ENCODE peak calls at places on chromosomes 16 and 17, in seven cellular contexts. N is endothelial cell of umbilical vein, H is mesenchymal stem cell, Q is hepatocyte, P is neural progenitor cell, K is OCI-LY7, Z is PC-9. X is an unnamed sample.
A peak's percentile ranks its signal among the peaks of the same experiment; 100 is the strongest.

GRCh38 chr16:77273-77806 is 685 bp upstream of the MPG start:
- DNase-seq in N (peak; percentile 65), H (peak; percentile 88), Q (peak; percentile 79), P (peak; percentile 77), K (peak; percentile 62), Z (peak; percentile 38), X (peak; percentile 45)

GRCh38 chr16:2795714-2796143 is 2.5 kb upstream of the PRSS41 start:
- DNase-seq in N (no peak), H (no peak), Q (peak; percentile 60), P (no peak), K (no peak), Z (peak; percentile 86), X (no peak)

GRCh38 chr16:65308506-65308905 is 186.6 kb upstream of the CDH11 start:
- DNase-seq in N (no peak), H (no peak), Q (no peak), P (no peak), K (no peak), Z (no peak), X (no peak)

GRCh38 chr16:87317766-87318121 is 552 bp upstream of the C16orf95 start:
- DNase-seq in N (no peak), H (peak; percentile 72), Q (peak; percentile 78), P (no peak), K (peak; percentile 63), Z (no peak), X (peak; percentile 54)

GRCh38 chr17:69607162-69607834 is 192.8 kb downstream of the MAP2K6 start:
- DNase-seq in N (peak; percentile 89), H (peak; percentile 81), Q (peak; percentile 85), P (peak; percentile 84), K (peak; percentile 84), Z (no peak), X (peak; percentile 61)

GRCh38 chr17:80746262-80746935 is 201.8 kb downstream of the RPTOR start:
- DNase-seq in N (no peak), H (no peak), Q (no peak), P (no peak), K (no peak), Z (no peak), X (no peak)

GRCh38 chr17:10729334-10730193 is at the start of gene TMEM220:
- DNase-seq in N (peak; percentile 80), H (peak; percentile 82), Q (peak; percentile 89), P (peak; percentile 90), K (no peak), Z (no peak), X (no peak)

GRCh38 chr17:79949646-79950292 is 85.9 kb downstream of the TBC1D16 start:
- DNase-seq in N (no peak), H (no peak), Q (peak; percentile 19), P (peak; percentile 83), K (no peak), Z (no peak), X (no peak)

GRCh38 chr16:54028013-54028412 is 258.6 kb downstream of the IRX3 start:
- DNase-seq in N (no peak), H (no peak), Q (no peak), P (no peak), K (no peak), Z (peak; percentile 69), X (no peak)

GRCh38 chr16:73059779-73060178 is 11.9 kb upstream of the ZFHX3 start:
- DNase-seq in N (no peak), H (no peak), Q (no peak), P (no peak), K (no peak), Z (no peak), X (no peak)

GRCh38 chr17:82000803-82001649 is 21.7 kb downstream of the CENPX start:
- DNase-seq in N (no peak), H (no peak), Q (no peak), P (no peak), K (peak; percentile 45), Z (no peak), X (no peak)

GRCh38 chr17:45241315-45242011 is 19.8 kb downstream of the FMNL1 start:
- DNase-seq in N (no peak), H (no peak), Q (peak; percentile 81), P (peak; percentile 78), K (no peak), Z (no peak), X (no peak)

GRCh38 chr16:75086281-75086680 is 30.3 kb downstream of the LDHD start:
- DNase-seq in N (peak; percentile 33), H (peak; percentile 39), Q (no peak), P (no peak), K (no peak), Z (no peak), X (no peak)

GRCh38 chr16:56789360-56789759 is 59.4 kb downstream of the NUP93 start:
- DNase-seq in N (peak; percentile 55), H (no peak), Q (peak; percentile 36), P (no peak), K (peak; percentile 57), Z (peak; percentile 55), X (peak; percentile 59)

GRCh38 chr17:33292184-33292980 is 713 bp downstream of the ASIC2 start:
- DNase-seq in N (peak; percentile 12), H (peak; percentile 58), Q (peak; percentile 50), P (peak; percentile 79), K (no peak), Z (no peak), X (no peak)

GRCh38 chr16:642189-643049 is 791 bp downstream of the MCRIP2 start:
- DNase-seq in N (no peak), H (peak; percentile 49), Q (peak; percentile 82), P (peak; percentile 54), K (peak; percentile 60), Z (peak; percentile 43), X (no peak)

GRCh38 chr17:41724476-41725030 is 9.9 kb downstream of the HAP1 start:
- DNase-seq in N (no peak), H (no peak), Q (no peak), P (no peak), K (no peak), Z (no peak), X (no peak)

GRCh38 chr16:48596326-48596725 is 13.7 kb downstream of the N4BP1 start:
- DNase-seq in N (no peak), H (no peak), Q (no peak), P (no peak), K (no peak), Z (no peak), X (no peak)

GRCh38 chr17:10141436-10141835 is 57.0 kb downstream of the GAS7 start:
- DNase-seq in N (no peak), H (no peak), Q (no peak), P (no peak), K (no peak), Z (no peak), X (no peak)

GRCh38 chr16:46573834-46574159 is 47.4 kb downstream of the SHCBP1 start:
- DNase-seq in N (no peak), H (no peak), Q (no peak), P (no peak), K (no peak), Z (no peak), X (no peak)

GRCh38 chr16:46569231-46569735 is 51.9 kb downstream of the SHCBP1 start:
- DNase-seq in N (no peak), H (no peak), Q (no peak), P (no peak), K (no peak), Z (no peak), X (no peak)

GRCh38 chr16:46577988-46578579 is 43.1 kb downstream of the SHCBP1 start:
- DNase-seq in N (no peak), H (no peak), Q (no peak), P (no peak), K (no peak), Z (no peak), X (no peak)

GRCh38 chr16:46568472-46569230 is 52.5 kb downstream of the SHCBP1 start:
- DNase-seq in N (no peak), H (no peak), Q (no peak), P (no peak), K (no peak), Z (no peak), X (no peak)

GRCh38 chr16:46573008-46573833 is 48.0 kb downstream of the SHCBP1 start:
- DNase-seq in N (no peak), H (peak; percentile 75), Q (no peak), P (no peak), K (no peak), Z (peak; percentile 46), X (no peak)
- H2AFZ ChIP-seq in N (no peak overlapping the region), H (peak overlapping the region; percentile 6), Q (no peak overlapping the region), P (no peak overlapping the region), K (no peak overlapping the region), Z (peak overlapping the region; percentile 29), X (no peak overlapping the region)

GRCh38 chr16:81189100-81189664 is 49.3 kb upstream of the BCO1 start:
- DNase-seq in N (no peak), H (no peak), Q (peak; percentile 66), P (no peak), K (no peak), Z (no peak), X (no peak)
- H3K4me2 ChIP-seq in N (no peak overlapping the region), H (no peak overlapping the region), Q (no peak overlapping the region), P (no peak overlapping the region), K (no peak overlapping the region), Z (no peak overlapping the region), X (no peak overlapping the region)

GRCh38 chr16:30771726-30772125 is 9.6 kb downstream of the RNF40 start:
- DNase-seq in N (no peak), H (peak; percentile 33), Q (no peak), P (no peak), K (no peak), Z (no peak), X (no peak)

GRCh38 chr16:30773826-30774225 is 11.7 kb downstream of the RNF40 start:
- DNase-seq in N (no peak), H (no peak), Q (no peak), P (no peak), K (no peak), Z (no peak), X (no peak)

GRCh38 chr16:30775131-30775380 is 11.9 kb downstream of the ZNF629 start:
- DNase-seq in N (no peak), H (no peak), Q (no peak), P (no peak), K (no peak), Z (no peak), X (no peak)

GRCh38 chr16:30775381-30776099 is 11.5 kb downstream of the ZNF629 start:
- DNase-seq in N (peak; percentile 77), H (peak; percentile 83), Q (peak; percentile 89), P (peak; percentile 94), K (no peak), Z (peak; percentile 71), X (peak; percentile 83)

DNA sequence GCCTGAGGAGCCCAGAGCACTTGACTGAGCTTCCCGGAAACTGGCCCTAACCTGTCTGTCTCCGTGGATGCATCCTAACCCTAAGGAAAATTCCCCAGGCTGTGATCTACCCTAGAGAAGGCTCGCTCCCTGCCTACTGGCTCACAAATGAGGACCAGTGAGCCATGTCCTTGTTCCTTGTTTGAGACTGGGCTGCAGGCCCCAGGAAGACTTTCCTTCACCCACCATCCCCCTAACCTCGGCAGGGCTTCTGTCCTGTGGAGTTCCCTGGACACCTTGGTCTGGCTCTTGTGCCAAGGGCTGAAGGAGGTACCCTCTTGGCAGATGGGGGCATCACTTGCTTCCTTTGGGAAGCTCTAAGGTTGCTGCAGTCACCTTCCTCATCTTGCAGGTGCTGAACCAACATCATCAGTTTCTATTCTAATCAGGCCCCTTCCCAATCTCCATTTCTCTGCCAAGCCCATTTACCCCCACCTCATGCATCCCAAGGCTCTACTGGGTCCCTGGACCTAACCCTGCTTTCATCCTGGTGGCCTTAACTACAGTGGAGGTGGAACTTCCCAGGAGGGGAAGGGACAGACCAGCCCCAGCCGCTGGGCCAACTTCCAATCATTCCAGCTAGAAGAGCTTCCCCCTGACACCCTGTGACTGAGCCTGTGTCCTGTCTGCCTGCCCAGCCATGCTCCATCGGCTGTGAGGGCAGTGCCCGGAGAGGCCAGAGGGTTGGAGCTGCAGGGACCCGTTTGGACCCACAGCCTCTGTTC is 12.4 kb downstream of the RNF40 start:
- DNase-seq in N (no peak), H (no peak), Q (no peak), P (peak; percentile 21), K (no peak), Z (no peak), X (no peak)
- H2AFZ ChIP-seq in N (no peak overlapping the region), H (no peak overlapping the region), Q (no peak overlapping the region), P (no peak overlapping the region), K (no peak overlapping the region), Z (no peak overlapping the region), X (peak overlapping the region; percentile 76)

GRCh38 chr17:6072157-6072556 is 2.0 kb downstream of the WSCD1 start:
- DNase-seq in N (peak; percentile 12), H (peak; percentile 38), Q (no peak), P (no peak), K (no peak), Z (no peak), X (no peak)
- H3K4me2 ChIP-seq in N (no peak overlapping the region), H (no peak overlapping the region), Q (no peak overlapping the region), P (peak overlapping the region; percentile 86), K (no peak overlapping the region), Z (no peak overlapping the region), X (no peak overlapping the region)

X was measured in DND-41.